ENCODE peak calls at places on chromosomes 13 and 19, in nine cellular contexts. A is suprapubic skin, U is kidney, Y is mesendoderm, P is lower lobe of right lung, O is breast epithelium, L is endodermal cell, E is vagina, R is H9. T is an unnamed sample.

GRCh38 chr13:44393391-44393790 is 19.8 kb downstream of the SERP2 start:
- DNase-seq in O (no peak), R (no peak), Y (no peak), E (no peak), L (no peak), U (peak; percentile 87), A (peak; percentile 52), P (no peak), T (no peak)

GRCh38 chr19:28874742-28875141 is 338.2 kb downstream of the UQCRFS1 start:
- DNase-seq in L (no peak), Y (no peak), A (no peak), E (no peak), P (no peak), U (no peak), O (no peak), R (no peak), T (no peak)

GRCh38 chr19:33502521-33502920 is 19.1 kb downstream of the PEPD start:
- DNase-seq in R (no peak), A (no peak), P (no peak), U (no peak), Y (no peak), O (no peak), E (no peak), L (no peak), T (no peak)

GRCh38 chr19:970695-971094 is 13.4 kb upstream of the WDR18 start:
- DNase-seq in P (no peak), A (no peak), R (no peak), Y (peak; percentile 65), L (peak; percentile 78), E (no peak), U (no peak), O (no peak), T (no peak)

GRCh38 chr19:44668985-44669764 is 2.1 kb upstream of the CEACAM19 start:
- DNase-seq in P (no peak), L (no peak), Y (no peak), O (no peak), A (no peak), U (no peak), R (no peak), E (no peak), T (no peak)

GRCh38 chr19:30743702-30744101 is 371.5 kb downstream of the ZNF536 start:
- DNase-seq in O (no peak), P (no peak), L (no peak), R (no peak), E (peak; percentile 85), A (no peak), Y (no peak), U (no peak), T (no peak)

GRCh38 chr13:72808917-72809500 is 27.1 kb downstream of the PIBF1 start:
- DNase-seq in O (no peak), P (no peak), Y (peak; percentile 16), E (no peak), L (no peak), U (no peak), A (no peak), R (no peak), T (peak; percentile 9)

GRCh38 chr19:52034051-52034728 is 6.0 kb upstream of the ZNF614 start:
- DNase-seq in O (no peak), L (no peak), E (no peak), A (no peak), U (no peak), Y (peak; percentile 55), R (no peak), P (no peak), T (no peak)

GRCh38 chr13:20231839-20232555 is at the start of gene GJB6:
- DNase-seq in Y (peak; percentile 32), A (no peak), E (no peak), P (no peak), O (no peak), R (peak; percentile 48), L (peak; percentile 85), U (no peak), T (peak; percentile 82)

GRCh38 chr19:954672-955494 is 29.0 kb downstream of the ARID3A start:
- DNase-seq in E (no peak), L (peak; percentile 69), R (no peak), P (no peak), O (no peak), U (no peak), A (peak; percentile 51), Y (peak; percentile 78), T (peak; percentile 63)

GRCh38 chr19:13022111-13022858 is 27.0 kb downstream of the NFIX start:
- DNase-seq in R (no peak), U (no peak), A (no peak), Y (no peak), L (no peak), P (peak; percentile 49), E (no peak), O (no peak), T (no peak)

GRCh38 chr13:91647361-91647970 is 249.0 kb downstream of the GPC5 start:
- DNase-seq in L (peak; percentile 92), A (no peak), O (no peak), U (peak; percentile 46), P (no peak), Y (peak; percentile 80), E (no peak), R (peak; percentile 82), T (peak; percentile 60)

GRCh38 chr13:110712849-110713641 is 455 bp upstream of the ING1 start:
- DNase-seq in P (peak; percentile 99), Y (peak; percentile 100), A (peak; percentile 100), U (peak; percentile 100), E (peak; percentile 100), R (peak; percentile 100), O (peak; percentile 99), L (peak; percentile 100), T (peak; percentile 99)

DNA sequence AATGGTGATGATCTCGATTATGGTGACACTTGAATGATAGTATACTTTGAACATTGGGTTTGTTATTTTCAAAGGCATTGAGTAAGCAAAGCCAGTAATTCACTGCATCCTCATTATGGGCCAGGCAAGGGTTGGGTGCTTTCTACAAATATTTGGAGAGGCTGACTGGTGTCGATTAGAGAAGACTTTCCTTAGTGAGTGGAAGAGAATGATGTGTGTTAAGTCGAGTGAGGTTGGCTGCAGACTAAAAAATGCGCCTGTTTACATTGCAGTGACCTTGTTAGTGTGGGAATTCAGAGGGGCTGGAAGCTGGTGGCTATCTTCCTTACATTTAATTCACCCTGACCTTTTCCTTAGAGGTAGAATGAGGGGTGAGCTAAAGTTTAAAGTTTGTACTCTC is 22.4 kb upstream of the RNF113B start:
- DNase-seq in Y (peak; percentile 61), U (no peak), A (no peak), R (no peak), E (no peak), O (no peak), L (no peak), P (no peak), T (no peak)
- H3K4me1 ChIP-seq in Y (peaks cover 8% of the 10 kb centered on the region), U (peaks cover 34% of the 10 kb centered on the region), A (no peaks in the 10 kb centered on the region), R (peaks cover 9% of the 10 kb centered on the region), E (peaks cover 18% of the 10 kb centered on the region), O (no peaks in the 10 kb centered on the region), L (peaks cover 16% of the 10 kb centered on the region), P (no peaks in the 10 kb centered on the region), T (peaks cover 35% of the 10 kb centered on the region)

GRCh38 chr19:5681446-5682292 is 842 bp downstream of the HSD11B1L start:
- DNase-seq in Y (no peak), U (no peak), L (peak; percentile 45), A (no peak), R (no peak), E (no peak), O (no peak), P (no peak), T (no peak)
- H3K27ac ChIP-seq in Y (no peak overlapping the region), U (no peak overlapping the region), L (no peak overlapping the region), A (no peak overlapping the region), R (no peak overlapping the region), E (no peak overlapping the region), O (no peak overlapping the region), P (no peak overlapping the region), T (no peak overlapping the region)

DNA sequence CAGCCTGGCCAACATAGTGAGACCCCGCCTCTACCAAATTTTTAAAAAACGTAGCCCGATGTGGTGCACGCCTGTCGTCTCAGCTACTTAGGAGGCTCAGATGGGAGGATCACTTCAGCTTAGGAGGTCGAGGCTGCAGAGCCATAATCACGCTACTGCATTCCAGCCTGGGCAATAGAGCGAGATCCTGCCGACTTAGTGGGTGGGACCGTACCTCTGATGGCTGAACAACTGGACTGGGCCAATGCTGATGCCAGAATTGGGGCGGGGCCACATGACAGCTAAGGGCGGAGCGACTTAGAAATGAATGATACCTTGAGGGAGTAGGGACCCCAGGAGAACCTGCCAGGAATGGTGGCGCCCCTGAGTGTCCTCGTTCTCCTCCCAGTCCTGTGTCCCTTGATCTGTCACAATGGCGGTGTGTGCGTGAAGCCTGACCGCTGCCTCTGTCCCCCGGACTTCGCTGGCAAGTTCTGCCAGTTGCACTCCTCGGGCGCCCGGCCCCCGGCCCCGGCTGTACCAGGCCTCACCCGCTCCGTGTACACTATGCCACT is 3.6 kb downstream of the LTBP4 start:
- DNase-seq in E (no peak), P (no peak), L (peak; percentile 70), U (no peak), Y (no peak), O (no peak), R (peak; percentile 38), A (no peak), T (peak; percentile 34)
- H3K4me1 ChIP-seq in E (peaks cover 88% of the 10 kb centered on the region), P (peaks cover 68% of the 10 kb centered on the region), L (peaks cover 12% of the 10 kb centered on the region), U (peaks cover 3% of the 10 kb centered on the region), Y (peaks cover 14% of the 10 kb centered on the region), O (peaks cover 15% of the 10 kb centered on the region), R (peaks cover 4% of the 10 kb centered on the region), A (peaks cover 90% of the 10 kb centered on the region), T (peaks cover 41% of the 10 kb centered on the region)

GRCh38 chr13:97429681-97430081 is 4.3 kb upstream of the RAP2A start:
- DNase-seq in U (no peak), Y (no peak), E (no peak), P (no peak), L (no peak), A (no peak), O (no peak), R (no peak), T (no peak)
- H3K27ac ChIP-seq in U (no peak overlapping the region), Y (no peak overlapping the region), E (peak overlapping the region; percentile 71), P (no peak overlapping the region), L (no peak overlapping the region), A (no peak overlapping the region), O (peak overlapping the region; percentile 49), R (no peak overlapping the region), T (no peak overlapping the region)

GRCh38 chr19:18699403-18700054 is 16.0 kb downstream of the CRTC1 start:
- DNase-seq in E (no peak), L (peak; percentile 49), U (no peak), P (no peak), Y (no peak), R (no peak), A (no peak), O (no peak), T (no peak)

GRCh38 chr19:18698321-18699167 is 15.1 kb downstream of the CRTC1 start:
- DNase-seq in L (peak; percentile 52), U (no peak), E (no peak), R (no peak), Y (no peak), O (no peak), A (no peak), P (no peak), T (peak; percentile 19)

GRCh38 chr19:18704054-18704453 is 20.6 kb downstream of the CRTC1 start:
- DNase-seq in E (no peak), P (no peak), L (no peak), R (no peak), U (no peak), O (no peak), Y (no peak), A (no peak), T (no peak)

GRCh38 chr19:18700501-18701249 is 17.2 kb downstream of the CRTC1 start:
- DNase-seq in E (no peak), O (peak; percentile 69), L (peak; percentile 87), U (peak; percentile 94), P (peak; percentile 85), Y (peak; percentile 65), R (peak; percentile 73), A (peak; percentile 78), T (peak; percentile 89)

GRCh38 chr19:18701250-18701608 is 17.7 kb downstream of the CRTC1 start:
- DNase-seq in P (no peak), L (no peak), R (no peak), Y (no peak), E (no peak), U (no peak), A (peak; percentile 77), O (no peak), T (no peak)
- H3K4me1 ChIP-seq in P (peaks cover 24% of the 10 kb centered on the region), L (peaks cover 8% of the 10 kb centered on the region), R (no peaks in the 10 kb centered on the region), Y (peaks cover 2% of the 10 kb centered on the region), E (peaks cover 23% of the 10 kb centered on the region), U (peaks cover 3% of the 10 kb centered on the region), A (peaks cover 24% of the 10 kb centered on the region), O (no peaks in the 10 kb centered on the region), T (peaks cover 28% of the 10 kb centered on the region)